ENCODE peak calls at places on chromosomes 16 and 17, in seven cellular contexts. One of them, this sample, is unnamed.

GRCh38 chr17:37818689-37819088 is 73.8 kb upstream of the HNF1B start:
- DNase-seq in renal cortical epithelial cell: peak
- DNase-seq in T-helper 9 cell: no peak
- DNase-seq in NCI-H510A treated with DMSO at 0.1 percent for 48 hours: peak
- DNase-seq in T-helper 1 cell: no peak
- DNase-seq in activated T-helper 1 cell treated with anti-CD3 and anti-CD28 coated beads, Interleukin-2, amount 50 U/mL, for 16 hours: no peak
- DNase-seq in SW480: peak
- DNase-seq in this sample: peak

GRCh38 chr17:76585048-76585648 is 512 bp downstream of the ST6GALNAC2 start:
- DNase-seq in NCI-H510A treated with DMSO at 0.1 percent for 48 hours: no peak
- DNase-seq in SW480: no peak
- DNase-seq in activated T-helper 1 cell treated with anti-CD3 and anti-CD28 coated beads, Interleukin-2, amount 50 U/mL, for 16 hours: no peak
- DNase-seq in T-helper 1 cell: no peak
- DNase-seq in renal cortical epithelial cell: no peak
- DNase-seq in T-helper 9 cell: no peak
- DNase-seq in this sample: no peak

GRCh38 chr17:19508327-19508867 is 25.3 kb upstream of the SLC47A1 start:
- DNase-seq in renal cortical epithelial cell: no peak
- DNase-seq in activated T-helper 1 cell treated with anti-CD3 and anti-CD28 coated beads, Interleukin-2, amount 50 U/mL, for 16 hours: peak
- DNase-seq in T-helper 9 cell: peak
- DNase-seq in SW480: peak
- DNase-seq in T-helper 1 cell: peak
- DNase-seq in NCI-H510A treated with DMSO at 0.1 percent for 48 hours: peak
- DNase-seq in this sample: no peak

GRCh38 chr16:12119562-12119961 is 143.0 kb downstream of the SNX29 start:
- DNase-seq in activated T-helper 1 cell treated with anti-CD3 and anti-CD28 coated beads, Interleukin-2, amount 50 U/mL, for 16 hours: no peak
- DNase-seq in T-helper 9 cell: no peak
- DNase-seq in NCI-H510A treated with DMSO at 0.1 percent for 48 hours: no peak
- DNase-seq in SW480: no peak
- DNase-seq in renal cortical epithelial cell: peak
- DNase-seq in T-helper 1 cell: no peak
- DNase-seq in this sample: no peak

GRCh38 chr17:8117367-8117979 is 841 bp downstream of the ALOXE3 start:
- DNase-seq in renal cortical epithelial cell: no peak
- DNase-seq in activated T-helper 1 cell treated with anti-CD3 and anti-CD28 coated beads, Interleukin-2, amount 50 U/mL, for 16 hours: no peak
- DNase-seq in T-helper 9 cell: no peak
- DNase-seq in T-helper 1 cell: no peak
- DNase-seq in SW480: peak
- DNase-seq in NCI-H510A treated with DMSO at 0.1 percent for 48 hours: no peak
- DNase-seq in this sample: peak

GRCh38 chr17:77882481-77883212 is 75.9 kb upstream of the TNRC6C start:
- DNase-seq in T-helper 9 cell: peak
- DNase-seq in T-helper 1 cell: peak
- DNase-seq in activated T-helper 1 cell treated with anti-CD3 and anti-CD28 coated beads, Interleukin-2, amount 50 U/mL, for 16 hours: peak
- DNase-seq in SW480: peak
- DNase-seq in NCI-H510A treated with DMSO at 0.1 percent for 48 hours: peak
- DNase-seq in renal cortical epithelial cell: no peak
- DNase-seq in this sample: peak

GRCh38 chr16:55494994-55495421 is 13.9 kb upstream of the LPCAT2 start:
- DNase-seq in T-helper 1 cell: no peak
- DNase-seq in T-helper 9 cell: no peak
- DNase-seq in NCI-H510A treated with DMSO at 0.1 percent for 48 hours: no peak
- DNase-seq in renal cortical epithelial cell: peak
- DNase-seq in activated T-helper 1 cell treated with anti-CD3 and anti-CD28 coated beads, Interleukin-2, amount 50 U/mL, for 16 hours: no peak
- DNase-seq in SW480: peak
- DNase-seq in this sample: peak

GRCh38 chr17:79420318-79421243 is 190.3 kb downstream of the RBFOX3 start:
- DNase-seq in T-helper 9 cell: no peak
- DNase-seq in SW480: no peak
- DNase-seq in NCI-H510A treated with DMSO at 0.1 percent for 48 hours: no peak
- DNase-seq in activated T-helper 1 cell treated with anti-CD3 and anti-CD28 coated beads, Interleukin-2, amount 50 U/mL, for 16 hours: peak
- DNase-seq in T-helper 1 cell: no peak
- DNase-seq in renal cortical epithelial cell: no peak
- DNase-seq in this sample: no peak

GRCh38 chr17:50186661-50187402 is 14.6 kb downstream of the COL1A1 start:
- DNase-seq in SW480: no peak
- DNase-seq in T-helper 1 cell: no peak
- DNase-seq in NCI-H510A treated with DMSO at 0.1 percent for 48 hours: no peak
- DNase-seq in T-helper 9 cell: no peak
- DNase-seq in activated T-helper 1 cell treated with anti-CD3 and anti-CD28 coated beads, Interleukin-2, amount 50 U/mL, for 16 hours: no peak
- DNase-seq in renal cortical epithelial cell: no peak
- DNase-seq in this sample: no peak

GRCh38 chr16:90020838-90021382 is 1.7 kb upstream of the DBNDD1 start:
- DNase-seq in SW480: no peak
- DNase-seq in T-helper 1 cell: no peak
- DNase-seq in NCI-H510A treated with DMSO at 0.1 percent for 48 hours: no peak
- DNase-seq in activated T-helper 1 cell treated with anti-CD3 and anti-CD28 coated beads, Interleukin-2, amount 50 U/mL, for 16 hours: no peak
- DNase-seq in renal cortical epithelial cell: peak
- DNase-seq in T-helper 9 cell: no peak
- DNase-seq in this sample: peak

GRCh38 chr17:16378631-16379282 is 2.1 kb upstream of the UBB start:
- DNase-seq in NCI-H510A treated with DMSO at 0.1 percent for 48 hours: no peak
- DNase-seq in renal cortical epithelial cell: no peak
- DNase-seq in T-helper 9 cell: no peak
- DNase-seq in activated T-helper 1 cell treated with anti-CD3 and anti-CD28 coated beads, Interleukin-2, amount 50 U/mL, for 16 hours: no peak
- DNase-seq in T-helper 1 cell: no peak
- DNase-seq in SW480: no peak
- DNase-seq in this sample: no peak

GRCh38 chr16:7268182-7268581 is 64.5 kb upstream of the RBFOX1 start:
- DNase-seq in SW480: peak
- DNase-seq in renal cortical epithelial cell: no peak
- DNase-seq in T-helper 1 cell: no peak
- DNase-seq in T-helper 9 cell: no peak
- DNase-seq in NCI-H510A treated with DMSO at 0.1 percent for 48 hours: no peak
- DNase-seq in activated T-helper 1 cell treated with anti-CD3 and anti-CD28 coated beads, Interleukin-2, amount 50 U/mL, for 16 hours: no peak
- DNase-seq in this sample: peak

GRCh38 chr17:59093702-59094231 is 12.9 kb downstream of the TRIM37 start:
- DNase-seq in T-helper 9 cell: no peak
- DNase-seq in renal cortical epithelial cell: peak
- DNase-seq in SW480: peak
- DNase-seq in T-helper 1 cell: no peak
- DNase-seq in activated T-helper 1 cell treated with anti-CD3 and anti-CD28 coated beads, Interleukin-2, amount 50 U/mL, for 16 hours: no peak
- DNase-seq in NCI-H510A treated with DMSO at 0.1 percent for 48 hours: no peak
- DNase-seq in this sample: peak

GRCh38 chr17:60173304-60173807 is 23.6 kb downstream of the CA4 start:
- DNase-seq in NCI-H510A treated with DMSO at 0.1 percent for 48 hours: peak
- DNase-seq in renal cortical epithelial cell: peak
- DNase-seq in T-helper 9 cell: no peak
- DNase-seq in activated T-helper 1 cell treated with anti-CD3 and anti-CD28 coated beads, Interleukin-2, amount 50 U/mL, for 16 hours: no peak
- DNase-seq in T-helper 1 cell: no peak
- DNase-seq in SW480: no peak
- DNase-seq in this sample: peak